ENCODE peak calls at places on chromosomes 6 and 20, in four cellular contexts. K, D, Q and X are unnamed samples.

GRCh38 chr20:58852559-58853271 is at the start of gene GNAS:
- DNase-seq in Q (peak; percentile 11), D (no peak), K (no peak), X (peak; percentile 26)

GRCh38 chr6:30743099-30744053 is 889 bp upstream of the FLOT1 start:
- DNase-seq in Q (no peak), D (peak; percentile 19), K (no peak), X (peak; percentile 32)

GRCh38 chr6:144762450-144762849 is 477.3 kb downstream of the UTRN start:
- DNase-seq in Q (no peak), K (no peak), D (no peak), X (no peak)

GRCh38 chr6:150899231-150899630 is 33.7 kb downstream of the MTHFD1L start:
- DNase-seq in K (no peak), Q (no peak), D (no peak), X (no peak)

GRCh38 chr6:100117680-100118079 is 123.7 kb upstream of the MCHR2 start:
- DNase-seq in Q (no peak), D (no peak), K (no peak), X (no peak)

GRCh38 chr6:107656381-107656780 is 166.5 kb downstream of the SOBP start:
- DNase-seq in D (no peak), Q (no peak), K (no peak), X (no peak)

GRCh38 chr20:37226889-37227288 is 34.7 kb downstream of the GHRH start:
- DNase-seq in K (no peak), Q (no peak), D (no peak), X (no peak)

GRCh38 chr20:7703436-7703835 is 236.8 kb downstream of the HAO1 start:
- DNase-seq in D (no peak), Q (no peak), K (no peak), X (no peak)

GRCh38 chr20:39961667-39962066 is 727.4 kb downstream of the MAFB start:
- DNase-seq in K (no peak), D (no peak), Q (no peak), X (no peak)

GRCh38 chr6:87858440-87858839 is 156.4 kb upstream of the AKIRIN2 start:
- DNase-seq in Q (no peak), D (no peak), K (no peak), X (no peak)

GRCh38 chr6:33316603-33317417 is 734 bp downstream of the ZBTB22 start:
- DNase-seq in D (no peak), Q (no peak), K (no peak), X (no peak)

GRCh38 chr6:36851632-36852031 is 12.4 kb upstream of the CPNE5 start:
- DNase-seq in Q (no peak), K (no peak), D (no peak), X (no peak)